ENCODE peak calls at places on chromosomes 7 and 10, in seven cellular contexts. One of them, this sample, is unnamed.

GRCh38 chr7:23055582-23056178 is 41.8 kb upstream of the HYCC1 start:
- DNase-seq in coronary artery: no peak
- DNase-seq in body of pancreas: peak
- DNase-seq in Caco-2: peak
- DNase-seq in naive thymus-derived CD4-positive, alpha-beta T cell: peak
- DNase-seq in psoas muscle: no peak
- DNase-seq in heart left ventricle: no peak
- DNase-seq in this sample: no peak

GRCh38 chr7:2353650-2354172 is 916 bp upstream of the EIF3B start:
- DNase-seq in heart left ventricle: peak
- DNase-seq in psoas muscle: peak
- DNase-seq in Caco-2: peak
- DNase-seq in naive thymus-derived CD4-positive, alpha-beta T cell: no peak
- DNase-seq in body of pancreas: peak
- DNase-seq in coronary artery: peak
- DNase-seq in this sample: peak

GRCh38 chr7:90229728-90230127 is 15.2 kb upstream of the CFAP69 start:
- DNase-seq in coronary artery: no peak
- DNase-seq in Caco-2: no peak
- DNase-seq in body of pancreas: no peak
- DNase-seq in psoas muscle: no peak
- DNase-seq in naive thymus-derived CD4-positive, alpha-beta T cell: no peak
- DNase-seq in heart left ventricle: no peak
- DNase-seq in this sample: no peak

GRCh38 chr7:881441-882234 is 5.3 kb downstream of the GET4 start:
- DNase-seq in Caco-2: no peak
- DNase-seq in psoas muscle: peak
- DNase-seq in body of pancreas: no peak
- DNase-seq in naive thymus-derived CD4-positive, alpha-beta T cell: no peak
- DNase-seq in heart left ventricle: peak
- DNase-seq in coronary artery: no peak
- DNase-seq in this sample: no peak

GRCh38 chr7:2142386-2142785 is 90.4 kb downstream of the MAD1L1 start:
- DNase-seq in coronary artery: no peak
- DNase-seq in Caco-2: no peak
- DNase-seq in psoas muscle: no peak
- DNase-seq in naive thymus-derived CD4-positive, alpha-beta T cell: no peak
- DNase-seq in body of pancreas: no peak
- DNase-seq in heart left ventricle: peak
- DNase-seq in this sample: peak

GRCh38 chr7:82044497-82045080 is 274.7 kb upstream of the HGF start:
- DNase-seq in psoas muscle: no peak
- DNase-seq in body of pancreas: peak
- DNase-seq in coronary artery: no peak
- DNase-seq in naive thymus-derived CD4-positive, alpha-beta T cell: no peak
- DNase-seq in Caco-2: no peak
- DNase-seq in heart left ventricle: peak
- DNase-seq in this sample: peak

GRCh38 chr7:45239486-45239885 is 81.9 kb downstream of the RAMP3 start:
- DNase-seq in coronary artery: no peak
- DNase-seq in naive thymus-derived CD4-positive, alpha-beta T cell: no peak
- DNase-seq in heart left ventricle: no peak
- DNase-seq in Caco-2: no peak
- DNase-seq in body of pancreas: no peak
- DNase-seq in psoas muscle: no peak
- DNase-seq in this sample: no peak

GRCh38 chr7:16929146-16929762 is 47.5 kb upstream of the AGR3 start:
- DNase-seq in heart left ventricle: no peak
- DNase-seq in body of pancreas: no peak
- DNase-seq in Caco-2: no peak
- DNase-seq in psoas muscle: no peak
- DNase-seq in coronary artery: no peak
- DNase-seq in naive thymus-derived CD4-positive, alpha-beta T cell: no peak
- DNase-seq in this sample: no peak

GRCh38 chr7:98229441-98229840 is 18.2 kb downstream of the BHLHA15 start:
- DNase-seq in Caco-2: no peak
- DNase-seq in naive thymus-derived CD4-positive, alpha-beta T cell: no peak
- DNase-seq in coronary artery: no peak
- DNase-seq in psoas muscle: peak
- DNase-seq in body of pancreas: no peak
- DNase-seq in heart left ventricle: no peak
- DNase-seq in this sample: peak

GRCh38 chr10:70432101-70432500 is 9.4 kb downstream of the NODAL start:
- DNase-seq in Caco-2: peak
- DNase-seq in heart left ventricle: peak
- DNase-seq in body of pancreas: peak
- DNase-seq in psoas muscle: no peak
- DNase-seq in coronary artery: no peak
- DNase-seq in naive thymus-derived CD4-positive, alpha-beta T cell: no peak
- DNase-seq in this sample: peak

GRCh38 chr10:93236378-93237040 is 162.8 kb downstream of the CYP26A1 start:
- DNase-seq in Caco-2: no peak
- DNase-seq in body of pancreas: no peak
- DNase-seq in coronary artery: no peak
- DNase-seq in heart left ventricle: no peak
- DNase-seq in naive thymus-derived CD4-positive, alpha-beta T cell: no peak
- DNase-seq in psoas muscle: no peak
- DNase-seq in this sample: peak

GRCh38 chr7:141073173-141073640 is 657 bp upstream of the TMEM178B start:
- DNase-seq in Caco-2: no peak
- DNase-seq in coronary artery: no peak
- DNase-seq in psoas muscle: peak
- DNase-seq in body of pancreas: peak
- DNase-seq in heart left ventricle: peak
- DNase-seq in naive thymus-derived CD4-positive, alpha-beta T cell: peak
- DNase-seq in this sample: peak

GRCh38 chr7:136272934-136273333 is 295.8 kb upstream of the MTPN start:
- DNase-seq in heart left ventricle: no peak
- DNase-seq in naive thymus-derived CD4-positive, alpha-beta T cell: no peak
- DNase-seq in Caco-2: no peak
- DNase-seq in psoas muscle: no peak
- DNase-seq in body of pancreas: no peak
- DNase-seq in coronary artery: no peak
- DNase-seq in this sample: no peak

GRCh38 chr10:8060010-8060703 is 5.7 kb downstream of the GATA3 start:
- DNase-seq in body of pancreas: no peak
- DNase-seq in psoas muscle: no peak
- DNase-seq in Caco-2: no peak
- DNase-seq in naive thymus-derived CD4-positive, alpha-beta T cell: peak
- DNase-seq in heart left ventricle: no peak
- DNase-seq in coronary artery: no peak
- DNase-seq in this sample: no peak

GRCh38 chr7:100080895-100081534 is 508 bp downstream of the ZNF3 start:
- DNase-seq in coronary artery: no peak
- DNase-seq in body of pancreas: no peak
- DNase-seq in Caco-2: no peak
- DNase-seq in naive thymus-derived CD4-positive, alpha-beta T cell: no peak
- DNase-seq in heart left ventricle: no peak
- DNase-seq in psoas muscle: no peak
- DNase-seq in this sample: no peak

GRCh38 chr7:22061781-22062180 is 116.1 kb upstream of the CDCA7L start:
- DNase-seq in heart left ventricle: no peak
- DNase-seq in naive thymus-derived CD4-positive, alpha-beta T cell: no peak
- DNase-seq in body of pancreas: no peak
- DNase-seq in Caco-2: no peak
- DNase-seq in psoas muscle: no peak
- DNase-seq in coronary artery: no peak
- DNase-seq in this sample: no peak

GRCh38 chr10:86659161-86659691 is 4.9 kb downstream of the OPN4 start:
- DNase-seq in psoas muscle: peak
- DNase-seq in naive thymus-derived CD4-positive, alpha-beta T cell: no peak
- DNase-seq in Caco-2: peak
- DNase-seq in coronary artery: peak
- DNase-seq in heart left ventricle: peak
- DNase-seq in body of pancreas: peak
- DNase-seq in this sample: no peak

GRCh38 chr10:9579110-9579705 is 1438.5 kb upstream of the CELF2 start:
- DNase-seq in heart left ventricle: no peak
- DNase-seq in body of pancreas: no peak
- DNase-seq in coronary artery: no peak
- DNase-seq in naive thymus-derived CD4-positive, alpha-beta T cell: no peak
- DNase-seq in psoas muscle: no peak
- DNase-seq in Caco-2: no peak
- DNase-seq in this sample: no peak

GRCh38 chr10:119305860-119306513 is 98.6 kb downstream of the GRK5 start:
- DNase-seq in heart left ventricle: peak
- DNase-seq in naive thymus-derived CD4-positive, alpha-beta T cell: peak
- DNase-seq in coronary artery: peak
- DNase-seq in body of pancreas: no peak
- DNase-seq in Caco-2: no peak
- DNase-seq in psoas muscle: peak
- DNase-seq in this sample: peak

GRCh38 chr10:68239069-68239468 is 7.2 kb upstream of the ATOH7 start:
- DNase-seq in coronary artery: no peak
- DNase-seq in psoas muscle: no peak
- DNase-seq in Caco-2: no peak
- DNase-seq in naive thymus-derived CD4-positive, alpha-beta T cell: no peak
- DNase-seq in body of pancreas: no peak
- DNase-seq in heart left ventricle: no peak
- DNase-seq in this sample: no peak

GRCh38 chr10:123787566-123787965 is 104.0 kb downstream of the CPXM2 start:
- DNase-seq in body of pancreas: no peak
- DNase-seq in Caco-2: no peak
- DNase-seq in psoas muscle: no peak
- DNase-seq in naive thymus-derived CD4-positive, alpha-beta T cell: no peak
- DNase-seq in coronary artery: no peak
- DNase-seq in heart left ventricle: no peak
- DNase-seq in this sample: no peak

DNA sequence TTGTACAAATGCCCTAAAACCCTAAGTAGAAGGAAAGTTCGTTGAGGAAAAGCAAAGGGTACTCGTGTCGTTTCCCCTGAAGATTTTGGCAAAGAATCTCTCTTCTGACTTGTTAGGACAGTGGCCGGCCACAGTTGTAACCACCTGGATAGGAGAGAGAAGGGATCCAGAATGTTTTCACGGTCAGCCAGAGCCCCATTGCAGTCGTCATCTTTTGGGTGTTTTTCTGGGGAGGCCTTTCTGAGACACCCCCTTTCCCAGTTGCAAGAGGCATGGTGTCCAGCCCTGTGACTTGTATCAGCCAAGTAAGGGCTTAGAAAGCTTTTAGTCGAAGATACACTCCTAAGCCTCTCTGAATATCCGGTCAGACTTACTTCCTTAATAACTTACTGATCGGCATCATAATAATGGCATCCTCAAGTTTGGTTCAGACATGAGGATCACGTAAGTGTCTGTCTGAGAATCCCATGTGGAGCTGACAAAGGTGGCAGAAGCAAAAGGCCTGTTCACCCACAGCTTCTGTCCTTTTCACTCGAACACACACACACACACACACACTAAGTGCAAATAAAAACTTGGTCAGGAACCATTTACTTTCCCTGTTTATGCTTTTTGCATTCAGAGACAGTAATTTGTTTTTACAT is 435.7 kb upstream of the GALNT17 start:
- DNase-seq in heart left ventricle: no peak
- DNase-seq in coronary artery: no peak
- DNase-seq in psoas muscle: no peak
- DNase-seq in Caco-2: no peak
- DNase-seq in naive thymus-derived CD4-positive, alpha-beta T cell: no peak
- DNase-seq in body of pancreas: no peak
- DNase-seq in this sample: no peak
- H3K4me3 ChIP-seq in heart left ventricle: peak
- H3K4me3 ChIP-seq in coronary artery: peak
- H3K4me3 ChIP-seq in psoas muscle: peak
- H3K4me3 ChIP-seq in Caco-2: peak
- H3K4me3 ChIP-seq in naive thymus-derived CD4-positive, alpha-beta T cell: peak
- H3K4me3 ChIP-seq in body of pancreas: peak
- H3K4me3 ChIP-seq in this sample: peak

DNA sequence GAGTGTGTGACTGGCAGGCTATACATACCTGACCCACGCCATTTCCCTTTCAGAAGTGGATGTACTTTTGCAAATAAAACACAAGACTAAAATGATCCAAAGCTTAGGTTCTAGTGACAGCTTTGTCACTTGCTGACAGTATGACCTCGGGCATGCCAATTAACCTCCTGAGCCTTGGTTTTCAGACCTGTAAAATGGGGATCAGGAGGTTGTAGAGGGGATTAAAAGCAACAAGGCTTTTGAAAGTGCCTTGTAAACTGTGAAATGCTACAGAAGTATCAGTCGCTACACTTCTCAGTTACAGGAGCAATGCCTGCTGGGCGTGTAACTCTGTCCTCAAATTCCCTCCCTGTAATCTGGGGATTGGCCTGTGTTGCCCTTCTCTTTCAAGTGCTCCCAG is 8.7 kb upstream of the GRB10 start:
- DNase-seq in psoas muscle: no peak
- DNase-seq in Caco-2: no peak
- DNase-seq in naive thymus-derived CD4-positive, alpha-beta T cell: no peak
- DNase-seq in coronary artery: no peak
- DNase-seq in heart left ventricle: no peak
- DNase-seq in body of pancreas: no peak
- DNase-seq in this sample: no peak
- H3K4me3 ChIP-seq in psoas muscle: peak
- H3K4me3 ChIP-seq in Caco-2: peak
- H3K4me3 ChIP-seq in naive thymus-derived CD4-positive, alpha-beta T cell: no peak
- H3K4me3 ChIP-seq in coronary artery: peak
- H3K4me3 ChIP-seq in heart left ventricle: peak
- H3K4me3 ChIP-seq in body of pancreas: peak
- H3K4me3 ChIP-seq in this sample: peak

GRCh38 chr10:23362069-23362830 is 17.7 kb upstream of the C10orf67 start:
- DNase-seq in psoas muscle: no peak
- DNase-seq in heart left ventricle: no peak
- DNase-seq in Caco-2: no peak
- DNase-seq in body of pancreas: no peak
- DNase-seq in coronary artery: no peak
- DNase-seq in naive thymus-derived CD4-positive, alpha-beta T cell: no peak
- DNase-seq in this sample: no peak
- H3K4me3 ChIP-seq in psoas muscle: no peak
- H3K4me3 ChIP-seq in heart left ventricle: no peak
- H3K4me3 ChIP-seq in Caco-2: no peak
- H3K4me3 ChIP-seq in body of pancreas: no peak
- H3K4me3 ChIP-seq in coronary artery: no peak
- H3K4me3 ChIP-seq in naive thymus-derived CD4-positive, alpha-beta T cell: no peak
- H3K4me3 ChIP-seq in this sample: no peak

DNA sequence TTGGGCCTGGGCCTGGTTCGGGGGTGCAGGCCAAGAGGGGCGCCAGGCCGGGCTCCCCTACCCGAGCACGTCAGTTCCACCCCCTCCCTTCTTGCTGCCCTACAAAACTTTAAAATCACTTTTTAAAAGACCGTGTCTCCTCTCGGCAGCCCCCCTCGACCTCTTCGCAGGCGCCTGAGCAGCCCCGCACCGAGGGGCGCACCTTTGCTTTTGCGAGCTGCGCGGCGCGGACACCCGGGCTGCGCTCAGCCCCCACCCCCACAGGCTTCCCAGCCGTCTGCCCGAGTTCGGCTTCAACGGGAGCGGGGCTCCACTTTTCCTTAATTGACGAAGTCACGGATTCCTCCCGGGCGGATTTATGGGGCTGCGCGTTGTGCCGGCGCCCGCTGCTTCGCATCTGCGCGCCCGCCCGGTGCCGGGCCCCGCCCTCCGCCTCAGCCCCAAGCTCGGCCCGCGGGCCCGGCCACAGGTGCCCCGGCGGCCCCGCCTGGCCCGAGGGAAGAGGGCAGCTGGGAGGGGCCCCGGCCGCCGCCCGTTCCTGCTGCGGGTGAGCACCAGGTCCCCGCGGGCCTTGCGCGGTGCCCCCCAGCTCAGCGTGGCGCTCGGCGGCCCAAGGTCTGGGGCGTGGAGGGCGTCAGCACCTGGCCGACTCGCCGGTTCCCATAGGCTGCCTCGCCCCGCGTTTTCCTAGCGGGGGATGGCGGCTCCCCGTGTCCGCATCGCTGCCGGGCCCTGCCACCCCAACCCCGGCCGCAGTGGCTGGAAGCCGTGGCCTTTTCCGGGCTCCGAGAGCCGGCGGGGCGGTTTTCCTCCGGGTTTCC is 10.8 kb upstream of the MNX1 start:
- DNase-seq in coronary artery: no peak
- DNase-seq in body of pancreas: no peak
- DNase-seq in psoas muscle: no peak
- DNase-seq in heart left ventricle: no peak
- DNase-seq in Caco-2: no peak
- DNase-seq in naive thymus-derived CD4-positive, alpha-beta T cell: no peak
- DNase-seq in this sample: no peak
- H3K4me3 ChIP-seq in coronary artery: peak
- H3K4me3 ChIP-seq in body of pancreas: no peak
- H3K4me3 ChIP-seq in psoas muscle: peak
- H3K4me3 ChIP-seq in heart left ventricle: peak
- H3K4me3 ChIP-seq in Caco-2: peak
- H3K4me3 ChIP-seq in naive thymus-derived CD4-positive, alpha-beta T cell: no peak
- H3K4me3 ChIP-seq in this sample: peak

This sample was measured in right cardiac atrium.